ENCODE peak calls at places on chromosome 4, in six cellular contexts. One of them, this sample, is unnamed.
A peak's percentile ranks its signal among the peaks of the same experiment; 100 is the strongest.

GRCh38 chr4:2944091-2944482 is 19.1 kb downstream of the NOP14 start:
- DNase-seq in cardiac muscle cell: no peak
- DNase-seq in CD4-positive, CD25-positive, alpha-beta regulatory T cell: no peak
- DNase-seq in hepatocyte: no peak
- DNase-seq in OCI-LY7: no peak
- DNase-seq in Peyer's patch: no peak
- DNase-seq in this sample: no peak

GRCh38 chr4:4762300-4762699 is 97.2 kb upstream of the MSX1 start:
- DNase-seq in OCI-LY7: no peak
- DNase-seq in CD4-positive, CD25-positive, alpha-beta regulatory T cell: no peak
- DNase-seq in hepatocyte: no peak
- DNase-seq in cardiac muscle cell: no peak
- DNase-seq in Peyer's patch: no peak
- DNase-seq in this sample: no peak

GRCh38 chr4:39469429-39470077 is 10.7 kb downstream of the LIAS start:
- DNase-seq in hepatocyte: peak; percentile 88
- DNase-seq in cardiac muscle cell: peak; percentile 90
- DNase-seq in CD4-positive, CD25-positive, alpha-beta regulatory T cell: no peak
- DNase-seq in OCI-LY7: peak; percentile 80
- DNase-seq in Peyer's patch: no peak
- DNase-seq in this sample: no peak

GRCh38 chr4:147799986-147800555 is 68.2 kb downstream of the ARHGAP10 start:
- DNase-seq in Peyer's patch: no peak
- DNase-seq in hepatocyte: no peak
- DNase-seq in OCI-LY7: no peak
- DNase-seq in cardiac muscle cell: no peak
- DNase-seq in CD4-positive, CD25-positive, alpha-beta regulatory T cell: peak; percentile 43
- DNase-seq in this sample: peak; percentile 67

GRCh38 chr4:104879367-104879766 is 267.3 kb upstream of the TET2 start:
- DNase-seq in cardiac muscle cell: peak; percentile 5
- DNase-seq in OCI-LY7: no peak
- DNase-seq in hepatocyte: no peak
- DNase-seq in CD4-positive, CD25-positive, alpha-beta regulatory T cell: no peak
- DNase-seq in Peyer's patch: no peak
- DNase-seq in this sample: no peak

GRCh38 chr4:71303850-71304249 is 35.0 kb upstream of the SLC4A4 start:
- DNase-seq in cardiac muscle cell: no peak
- DNase-seq in Peyer's patch: no peak
- DNase-seq in OCI-LY7: no peak
- DNase-seq in CD4-positive, CD25-positive, alpha-beta regulatory T cell: no peak
- DNase-seq in hepatocyte: no peak
- DNase-seq in this sample: no peak

GRCh38 chr4:36757623-36758311 is 476.4 kb downstream of the DTHD1 start:
- DNase-seq in cardiac muscle cell: no peak
- DNase-seq in hepatocyte: peak; percentile 47
- DNase-seq in CD4-positive, CD25-positive, alpha-beta regulatory T cell: no peak
- DNase-seq in Peyer's patch: no peak
- DNase-seq in OCI-LY7: no peak
- DNase-seq in this sample: no peak

GRCh38 chr4:99506781-99507180 is 4.0 kb upstream of the C4orf17 start:
- DNase-seq in CD4-positive, CD25-positive, alpha-beta regulatory T cell: no peak
- DNase-seq in cardiac muscle cell: no peak
- DNase-seq in OCI-LY7: no peak
- DNase-seq in hepatocyte: peak; percentile 8
- DNase-seq in Peyer's patch: no peak
- DNase-seq in this sample: no peak

GRCh38 chr4:8192748-8193738 is 6.0 kb upstream of the SH3TC1 start:
- DNase-seq in OCI-LY7: peak; percentile 70
- DNase-seq in CD4-positive, CD25-positive, alpha-beta regulatory T cell: no peak
- DNase-seq in cardiac muscle cell: peak; percentile 65
- DNase-seq in Peyer's patch: no peak
- DNase-seq in hepatocyte: peak; percentile 81
- DNase-seq in this sample: no peak

GRCh38 chr4:163930086-163930485 is 435.6 kb downstream of the TMA16 start:
- DNase-seq in hepatocyte: no peak
- DNase-seq in Peyer's patch: no peak
- DNase-seq in OCI-LY7: no peak
- DNase-seq in cardiac muscle cell: no peak
- DNase-seq in CD4-positive, CD25-positive, alpha-beta regulatory T cell: no peak
- DNase-seq in this sample: no peak

GRCh38 chr4:122005064-122005755 is 53.4 kb upstream of the TRPC3 start:
- DNase-seq in hepatocyte: no peak
- DNase-seq in Peyer's patch: no peak
- DNase-seq in CD4-positive, CD25-positive, alpha-beta regulatory T cell: no peak
- DNase-seq in OCI-LY7: no peak
- DNase-seq in cardiac muscle cell: no peak
- DNase-seq in this sample: no peak

GRCh38 chr4:60656171-60656570 is 544.0 kb upstream of the ADGRL3 start:
- DNase-seq in OCI-LY7: no peak
- DNase-seq in hepatocyte: no peak
- DNase-seq in CD4-positive, CD25-positive, alpha-beta regulatory T cell: no peak
- DNase-seq in cardiac muscle cell: no peak
- DNase-seq in Peyer's patch: no peak
- DNase-seq in this sample: no peak

GRCh38 chr4:81919238-81919637 is 447.5 kb upstream of the RASGEF1B start:
- DNase-seq in OCI-LY7: peak; percentile 29
- DNase-seq in Peyer's patch: no peak
- DNase-seq in hepatocyte: peak; percentile 34
- DNase-seq in cardiac muscle cell: peak; percentile 51
- DNase-seq in CD4-positive, CD25-positive, alpha-beta regulatory T cell: no peak
- DNase-seq in this sample: no peak

GRCh38 chr4:37561803-37562207 is 124.4 kb downstream of the RELL1 start:
- DNase-seq in Peyer's patch: no peak
- DNase-seq in CD4-positive, CD25-positive, alpha-beta regulatory T cell: no peak
- DNase-seq in OCI-LY7: no peak
- DNase-seq in cardiac muscle cell: peak; percentile 80
- DNase-seq in hepatocyte: peak; percentile 49
- DNase-seq in this sample: no peak

GRCh38 chr4:113375964-113376666 is 326.7 kb downstream of the ANK2 start:
- DNase-seq in Peyer's patch: no peak
- DNase-seq in cardiac muscle cell: no peak
- DNase-seq in hepatocyte: no peak
- DNase-seq in OCI-LY7: no peak
- DNase-seq in CD4-positive, CD25-positive, alpha-beta regulatory T cell: no peak
- DNase-seq in this sample: no peak

GRCh38 chr4:113447695-113448265 is 313.8 kb downstream of the CAMK2D start:
- DNase-seq in cardiac muscle cell: no peak
- DNase-seq in OCI-LY7: no peak
- DNase-seq in CD4-positive, CD25-positive, alpha-beta regulatory T cell: no peak
- DNase-seq in hepatocyte: no peak
- DNase-seq in Peyer's patch: no peak
- DNase-seq in this sample: no peak

GRCh38 chr4:112881842-112882241 is 167.6 kb upstream of the ANK2 start:
- DNase-seq in OCI-LY7: no peak
- DNase-seq in Peyer's patch: no peak
- DNase-seq in hepatocyte: no peak
- DNase-seq in cardiac muscle cell: peak; percentile 44
- DNase-seq in CD4-positive, CD25-positive, alpha-beta regulatory T cell: no peak
- DNase-seq in this sample: no peak

GRCh38 chr4:167021545-167022155 is 212.6 kb downstream of the SPOCK3 start:
- DNase-seq in cardiac muscle cell: peak; percentile 80
- DNase-seq in CD4-positive, CD25-positive, alpha-beta regulatory T cell: peak; percentile 1
- DNase-seq in Peyer's patch: peak; percentile 56
- DNase-seq in hepatocyte: peak; percentile 83
- DNase-seq in OCI-LY7: peak; percentile 55
- DNase-seq in this sample: peak; percentile 23

GRCh38 chr4:121256346-121256745 is 92.2 kb upstream of the TNIP3 start:
- DNase-seq in Peyer's patch: no peak
- DNase-seq in cardiac muscle cell: peak; percentile 95
- DNase-seq in hepatocyte: peak; percentile 42
- DNase-seq in CD4-positive, CD25-positive, alpha-beta regulatory T cell: no peak
- DNase-seq in OCI-LY7: no peak
- DNase-seq in this sample: no peak

GRCh38 chr4:100722866-100723459 is 205.1 kb upstream of the EMCN start:
- DNase-seq in OCI-LY7: no peak
- DNase-seq in cardiac muscle cell: no peak
- DNase-seq in Peyer's patch: no peak
- DNase-seq in CD4-positive, CD25-positive, alpha-beta regulatory T cell: no peak
- DNase-seq in hepatocyte: no peak
- DNase-seq in this sample: no peak

GRCh38 chr4:98506462-98507132 is 151.8 kb downstream of the TSPAN5 start:
- DNase-seq in OCI-LY7: no peak
- DNase-seq in hepatocyte: no peak
- DNase-seq in cardiac muscle cell: no peak
- DNase-seq in Peyer's patch: no peak
- DNase-seq in CD4-positive, CD25-positive, alpha-beta regulatory T cell: no peak
- DNase-seq in this sample: no peak

GRCh38 chr4:156615066-156615514 is 356.5 kb downstream of the PDGFC start:
- DNase-seq in hepatocyte: no peak
- DNase-seq in OCI-LY7: no peak
- DNase-seq in CD4-positive, CD25-positive, alpha-beta regulatory T cell: no peak
- DNase-seq in cardiac muscle cell: peak; percentile 89
- DNase-seq in Peyer's patch: no peak
- DNase-seq in this sample: no peak

GRCh38 chr4:183443609-183444148 is 757 bp upstream of the CDKN2AIP start:
- DNase-seq in OCI-LY7: no peak
- DNase-seq in Peyer's patch: no peak
- DNase-seq in cardiac muscle cell: no peak
- DNase-seq in hepatocyte: no peak
- DNase-seq in CD4-positive, CD25-positive, alpha-beta regulatory T cell: no peak
- DNase-seq in this sample: no peak

GRCh38 chr4:143286733-143287570 is 49.7 kb upstream of the GAB1 start:
- DNase-seq in OCI-LY7: no peak
- DNase-seq in Peyer's patch: no peak
- DNase-seq in CD4-positive, CD25-positive, alpha-beta regulatory T cell: no peak
- DNase-seq in cardiac muscle cell: peak; percentile 51
- DNase-seq in hepatocyte: no peak
- DNase-seq in this sample: no peak

GRCh38 chr4:161629694-161630441 is 533.9 kb downstream of the FSTL5 start:
- DNase-seq in OCI-LY7: no peak
- DNase-seq in hepatocyte: peak; percentile 7
- DNase-seq in Peyer's patch: no peak
- DNase-seq in cardiac muscle cell: no peak
- DNase-seq in CD4-positive, CD25-positive, alpha-beta regulatory T cell: no peak
- DNase-seq in this sample: no peak

GRCh38 chr4:94126669-94127068 is 81.0 kb upstream of the SMARCAD1 start:
- DNase-seq in OCI-LY7: no peak
- DNase-seq in hepatocyte: peak; percentile 16
- DNase-seq in cardiac muscle cell: no peak
- DNase-seq in CD4-positive, CD25-positive, alpha-beta regulatory T cell: no peak
- DNase-seq in Peyer's patch: no peak
- DNase-seq in this sample: no peak

GRCh38 chr4:48255130-48255958 is 14.3 kb downstream of the TEC start:
- DNase-seq in hepatocyte: no peak
- DNase-seq in Peyer's patch: no peak
- DNase-seq in OCI-LY7: no peak
- DNase-seq in CD4-positive, CD25-positive, alpha-beta regulatory T cell: no peak
- DNase-seq in cardiac muscle cell: no peak
- DNase-seq in this sample: no peak

GRCh38 chr4:128528793-128529553 is 241.4 kb upstream of the PGRMC2 start:
- DNase-seq in hepatocyte: peak; percentile 74
- DNase-seq in CD4-positive, CD25-positive, alpha-beta regulatory T cell: no peak
- DNase-seq in cardiac muscle cell: peak; percentile 95
- DNase-seq in OCI-LY7: no peak
- DNase-seq in Peyer's patch: no peak
- DNase-seq in this sample: no peak

GRCh38 chr4:169106696-169107229 is 96.7 kb upstream of the CBR4 start:
- DNase-seq in hepatocyte: no peak
- DNase-seq in Peyer's patch: no peak
- DNase-seq in cardiac muscle cell: no peak
- DNase-seq in CD4-positive, CD25-positive, alpha-beta regulatory T cell: no peak
- DNase-seq in OCI-LY7: no peak
- DNase-seq in this sample: no peak

GRCh38 chr4:107564326-107564725 is 155.7 kb downstream of the PAPSS1 start:
- DNase-seq in CD4-positive, CD25-positive, alpha-beta regulatory T cell: no peak
- DNase-seq in hepatocyte: no peak
- DNase-seq in OCI-LY7: no peak
- DNase-seq in Peyer's patch: no peak
- DNase-seq in cardiac muscle cell: peak; percentile 65
- DNase-seq in this sample: no peak
- H3K9me3 ChIP-seq in CD4-positive, CD25-positive, alpha-beta regulatory T cell: peaks cover 6% of the 10 kb centered on the region
- H3K9me3 ChIP-seq in hepatocyte: no peaks in the 10 kb centered on the region
- H3K9me3 ChIP-seq in OCI-LY7: no peaks in the 10 kb centered on the region
- H3K9me3 ChIP-seq in Peyer's patch: no peaks in the 10 kb centered on the region
- H3K9me3 ChIP-seq in cardiac muscle cell: peaks cover 3% of the 10 kb centered on the region
- H3K9me3 ChIP-seq in this sample: no peaks in the 10 kb centered on the region

GRCh38 chr4:12050357-12050756 is 621.7 kb upstream of the HS3ST1 start:
- DNase-seq in OCI-LY7: no peak
- DNase-seq in CD4-positive, CD25-positive, alpha-beta regulatory T cell: no peak
- DNase-seq in hepatocyte: no peak
- DNase-seq in cardiac muscle cell: no peak
- DNase-seq in Peyer's patch: no peak
- DNase-seq in this sample: no peak

DNA sequence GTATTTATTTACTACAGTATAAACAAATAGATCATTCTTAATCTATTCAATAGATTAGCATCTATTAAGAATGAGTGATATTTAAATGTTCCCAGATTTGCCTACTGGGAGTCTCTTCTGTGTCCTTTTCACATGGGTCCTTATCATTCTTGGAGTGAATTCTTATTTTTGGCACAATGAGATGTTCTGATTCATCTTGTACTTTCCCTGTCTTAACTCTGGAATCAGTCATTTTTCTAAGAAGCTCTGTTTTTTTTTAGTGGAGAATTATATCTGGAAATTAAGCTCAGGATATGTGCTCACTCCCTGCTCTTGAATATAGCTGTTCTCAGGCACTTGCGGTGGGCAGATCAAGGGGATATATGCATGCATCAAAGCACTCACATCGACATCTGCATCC is 625.3 kb upstream of the HS3ST1 start:
- DNase-seq in cardiac muscle cell: peak; percentile 20
- DNase-seq in OCI-LY7: no peak
- DNase-seq in CD4-positive, CD25-positive, alpha-beta regulatory T cell: no peak
- DNase-seq in hepatocyte: no peak
- DNase-seq in Peyer's patch: no peak
- DNase-seq in this sample: no peak
- H3K9me3 ChIP-seq in cardiac muscle cell: no peaks in the 10 kb centered on the region
- H3K9me3 ChIP-seq in OCI-LY7: no peaks in the 10 kb centered on the region
- H3K9me3 ChIP-seq in CD4-positive, CD25-positive, alpha-beta regulatory T cell: no peaks in the 10 kb centered on the region
- H3K9me3 ChIP-seq in hepatocyte: no peaks in the 10 kb centered on the region
- H3K9me3 ChIP-seq in Peyer's patch: no peaks in the 10 kb centered on the region
- H3K9me3 ChIP-seq in this sample: no peaks in the 10 kb centered on the region

GRCh38 chr4:95929448-95930064 is 89.7 kb downstream of the PDHA2 start:
- DNase-seq in OCI-LY7: peak; percentile 35
- DNase-seq in cardiac muscle cell: peak; percentile 0
- DNase-seq in hepatocyte: no peak
- DNase-seq in Peyer's patch: no peak
- DNase-seq in CD4-positive, CD25-positive, alpha-beta regulatory T cell: no peak
- DNase-seq in this sample: no peak
- H3K9me3 ChIP-seq in OCI-LY7: peaks cover 11% of the 10 kb centered on the region
- H3K9me3 ChIP-seq in cardiac muscle cell: no peaks in the 10 kb centered on the region
- H3K9me3 ChIP-seq in hepatocyte: peaks cover 6% of the 10 kb centered on the region
- H3K9me3 ChIP-seq in Peyer's patch: no peaks in the 10 kb centered on the region
- H3K9me3 ChIP-seq in CD4-positive, CD25-positive, alpha-beta regulatory T cell: peaks cover 10% of the 10 kb centered on the region
- H3K9me3 ChIP-seq in this sample: no peaks in the 10 kb centered on the region

GRCh38 chr4:20944961-20945360 is 244.7 kb downstream of the PACRGL start:
- DNase-seq in cardiac muscle cell: no peak
- DNase-seq in Peyer's patch: no peak
- DNase-seq in hepatocyte: no peak
- DNase-seq in OCI-LY7: no peak
- DNase-seq in CD4-positive, CD25-positive, alpha-beta regulatory T cell: no peak
- DNase-seq in this sample: no peak
- H3K9me3 ChIP-seq in cardiac muscle cell: no peaks in the 10 kb centered on the region
- H3K9me3 ChIP-seq in Peyer's patch: no peaks in the 10 kb centered on the region
- H3K9me3 ChIP-seq in hepatocyte: no peaks in the 10 kb centered on the region
- H3K9me3 ChIP-seq in OCI-LY7: no peaks in the 10 kb centered on the region
- H3K9me3 ChIP-seq in CD4-positive, CD25-positive, alpha-beta regulatory T cell: no peaks in the 10 kb centered on the region
- H3K9me3 ChIP-seq in this sample: no peaks in the 10 kb centered on the region

GRCh38 chr4:18366762-18367358 is 345.3 kb upstream of the LCORL start:
- DNase-seq in CD4-positive, CD25-positive, alpha-beta regulatory T cell: no peak
- DNase-seq in Peyer's patch: no peak
- DNase-seq in OCI-LY7: peak; percentile 39
- DNase-seq in cardiac muscle cell: peak; percentile 51
- DNase-seq in hepatocyte: peak; percentile 63
- DNase-seq in this sample: no peak
- H3K9me3 ChIP-seq in CD4-positive, CD25-positive, alpha-beta regulatory T cell: no peaks in the 10 kb centered on the region
- H3K9me3 ChIP-seq in Peyer's patch: no peaks in the 10 kb centered on the region
- H3K9me3 ChIP-seq in OCI-LY7: no peaks in the 10 kb centered on the region
- H3K9me3 ChIP-seq in cardiac muscle cell: no peaks in the 10 kb centered on the region
- H3K9me3 ChIP-seq in hepatocyte: no peaks in the 10 kb centered on the region
- H3K9me3 ChIP-seq in this sample: no peaks in the 10 kb centered on the region